ENCODE peak calls at places on chromosomes 13 and 19, in six cellular contexts. L is amniotic epithelial cell, Y is AG10803, I is coronary artery, D is type B pancreatic cell, O is GM12892. C is an unnamed sample.

GRCh38 chr19:15438124-15438496 is 11.6 kb downstream of the WIZ start:
- DNase-seq in L (no peak), D (no peak), O (no peak), I (no peak), Y (no peak), C (no peak)

GRCh38 chr19:2782357-2782935 is 627 bp downstream of the SGTA start:
- DNase-seq in D (no peak), L (no peak), I (no peak), O (no peak), Y (no peak), C (no peak)

GRCh38 chr19:9009431-9009830 is 778 bp downstream of the MUC16 start:
- DNase-seq in I (no peak), O (no peak), D (no peak), Y (no peak), L (no peak), C (no peak)

GRCh38 chr19:19388568-19389555 is 16.6 kb upstream of the GATAD2A start:
- DNase-seq in L (no peak), Y (no peak), I (no peak), D (no peak), O (no peak), C (no peak)

GRCh38 chr19:42023121-42023942 is 29.3 kb upstream of the ATP1A3 start:
- DNase-seq in Y (peak), I (no peak), L (no peak), D (no peak), O (no peak), C (peak)

GRCh38 chr19:46299004-46299509 is 2.2 kb downstream of the HIF3A start:
- DNase-seq in I (peak), O (no peak), Y (peak), D (peak), L (peak), C (peak)

GRCh38 chr13:65855276-65855675 is 1374.9 kb downstream of the PCDH9 start:
- DNase-seq in I (no peak), Y (no peak), L (peak), O (no peak), D (no peak), C (no peak)

GRCh38 chr13:69092615-69093322 is 1014.9 kb upstream of the ATXN8OS start:
- DNase-seq in Y (no peak), O (no peak), D (no peak), I (no peak), L (no peak), C (no peak)